ENCODE peak calls at places on chromosomes 16 and 17, in eight cellular contexts. Z is fibroblast of mammary gland; X is dorsolateral prefrontal cortex; S is amniotic stem cell; F is EL; N is fibroblast of lung; P is GM04503; J is activated T-cell treated with anti-CD3 and anti-CD28 coated beads, Interleukin-2, amount 50 U/mL, for 48 hours. M is an unnamed sample.
A peak's percentile ranks its signal among the peaks of the same experiment; 100 is the strongest.

GRCh38 chr17:64982139-64982802 is 63.0 kb upstream of the LRRC37A3 start:
- DNase-seq in F (peak; percentile 73), J (no peak), P (no peak), X (no peak), N (no peak), S (no peak), Z (no peak), M (no peak)

GRCh38 chr16:76801357-76801756 is 389.6 kb upstream of the MON1B start:
- DNase-seq in Z (no peak), F (no peak), J (no peak), S (no peak), P (no peak), X (no peak), N (no peak), M (no peak)

GRCh38 chr17:19619705-19620325 is 28.7 kb upstream of the ALDH3A2 start:
- DNase-seq in P (no peak), F (no peak), J (no peak), S (no peak), Z (no peak), X (no peak), N (no peak), M (no peak)

GRCh38 chr17:76184266-76184665 is 43.2 kb upstream of the FOXJ1 start:
- DNase-seq in N (no peak), Z (no peak), F (no peak), P (no peak), J (no peak), S (no peak), X (no peak), M (no peak)

GRCh38 chr16:57245472-57246113 is 534 bp downstream of the ARL2BP start:
- DNase-seq in P (no peak), X (no peak), N (peak; percentile 8), Z (peak; percentile 15), J (no peak), S (no peak), F (peak; percentile 27), M (no peak)

GRCh38 chr17:3974138-3974687 is 10.0 kb upstream of the ATP2A3 start:
- DNase-seq in J (no peak), N (no peak), X (peak; percentile 21), Z (no peak), F (no peak), S (no peak), P (no peak), M (no peak)

GRCh38 chr17:62179525-62180161 is 114.6 kb upstream of the MED13 start:
- DNase-seq in N (peak; percentile 45), F (peak; percentile 86), Z (peak; percentile 72), J (no peak), S (peak; percentile 13), P (no peak), X (no peak), M (peak; percentile 35)

GRCh38 chr17:81026266-81027036 is 8.5 kb upstream of the BAIAP2 start:
- DNase-seq in P (no peak), Z (no peak), F (no peak), J (no peak), S (no peak), X (no peak), N (no peak), M (no peak)

GRCh38 chr16:65070831-65071230 is 51.0 kb downstream of the CDH11 start:
- DNase-seq in P (peak; percentile 93), F (peak; percentile 98), S (peak; percentile 83), Z (peak; percentile 100), N (peak; percentile 98), J (no peak), X (peak; percentile 90), M (peak; percentile 94)

GRCh38 chr17:53626286-53626685 is 196.4 kb upstream of the KIF2B start:
- DNase-seq in X (no peak), Z (peak; percentile 40), P (peak; percentile 30), S (no peak), N (peak; percentile 79), F (peak; percentile 68), J (no peak), M (peak; percentile 8)

GRCh38 chr17:74852237-74853047 is 7.2 kb downstream of the GRIN2C start:
- DNase-seq in P (no peak), X (no peak), Z (no peak), J (peak; percentile 75), S (no peak), N (no peak), F (no peak), M (no peak)

GRCh38 chr16:27455700-27456099 is 53.7 kb downstream of the IL21R start:
- DNase-seq in F (no peak), Z (peak; percentile 14), P (no peak), N (no peak), S (no peak), J (no peak), X (no peak), M (no peak)

M was measured in fibroblast of gingiva.